ENCODE peak calls at places on chromosome 5, in seven cellular contexts. I is tibial artery; U is lower lobe of right lung; A is CD4-positive, CD25-positive, alpha-beta regulatory T cell; S is GM23248; G is left ventricle myocardium inferior; R is neuronal stem cell. J is an unnamed sample.

GRCh38 chr5:174903333-174903732 is 179.0 kb downstream of the MSX2 start:
- DNase-seq in S (no peak), G (no peak), I (no peak), A (no peak), U (no peak), R (no peak), J (no peak)

GRCh38 chr5:139696894-139697658 is 48.9 kb downstream of the CXXC5 start:
- DNase-seq in R (no peak), G (peak; percentile 84), I (peak; percentile 74), S (peak; percentile 93), U (peak; percentile 77), A (peak; percentile 59), J (no peak)

GRCh38 chr5:131196331-131196730 is 25.6 kb downstream of the LYRM7 start:
- DNase-seq in G (no peak), S (no peak), A (no peak), U (no peak), R (no peak), I (no peak), J (no peak)

GRCh38 chr5:107337281-107337680 is 333.5 kb downstream of the EFNA5 start:
- DNase-seq in I (no peak), U (no peak), G (no peak), S (peak; percentile 1), A (no peak), R (no peak), J (no peak)

GRCh38 chr5:9927521-9927997 is 297.4 kb upstream of the TAS2R1 start:
- DNase-seq in S (peak; percentile 39), A (no peak), U (no peak), G (no peak), I (no peak), R (no peak), J (no peak)

GRCh38 chr5:111132731-111133435 is 40.7 kb downstream of the WDR36 start:
- DNase-seq in I (no peak), A (no peak), S (no peak), R (no peak), U (no peak), G (no peak), J (no peak)

GRCh38 chr5:116576043-116576713 is 1.6 kb upstream of the SEMA6A start:
- DNase-seq in R (peak; percentile 90), G (peak; percentile 49), I (peak; percentile 40), A (peak; percentile 59), S (peak; percentile 63), U (peak; percentile 63), J (peak; percentile 3)

GRCh38 chr5:26295541-26295940 is 742.8 kb downstream of the CDH9 start:
- DNase-seq in G (no peak), R (no peak), S (no peak), U (no peak), A (no peak), I (no peak), J (no peak)

GRCh38 chr5:34692781-34693180 is 36.7 kb downstream of the RAI14 start:
- DNase-seq in G (no peak), I (no peak), U (no peak), R (no peak), A (no peak), S (no peak), J (no peak)

GRCh38 chr5:79516986-79517385 is 3.1 kb upstream of the HOMER1 start:
- DNase-seq in I (no peak), A (no peak), R (no peak), U (no peak), G (no peak), S (no peak), J (no peak)

GRCh38 chr5:16983022-16983639 is 47.0 kb upstream of the MYO10 start:
- DNase-seq in S (no peak), R (no peak), U (no peak), I (no peak), A (no peak), G (no peak), J (no peak)

DNA sequence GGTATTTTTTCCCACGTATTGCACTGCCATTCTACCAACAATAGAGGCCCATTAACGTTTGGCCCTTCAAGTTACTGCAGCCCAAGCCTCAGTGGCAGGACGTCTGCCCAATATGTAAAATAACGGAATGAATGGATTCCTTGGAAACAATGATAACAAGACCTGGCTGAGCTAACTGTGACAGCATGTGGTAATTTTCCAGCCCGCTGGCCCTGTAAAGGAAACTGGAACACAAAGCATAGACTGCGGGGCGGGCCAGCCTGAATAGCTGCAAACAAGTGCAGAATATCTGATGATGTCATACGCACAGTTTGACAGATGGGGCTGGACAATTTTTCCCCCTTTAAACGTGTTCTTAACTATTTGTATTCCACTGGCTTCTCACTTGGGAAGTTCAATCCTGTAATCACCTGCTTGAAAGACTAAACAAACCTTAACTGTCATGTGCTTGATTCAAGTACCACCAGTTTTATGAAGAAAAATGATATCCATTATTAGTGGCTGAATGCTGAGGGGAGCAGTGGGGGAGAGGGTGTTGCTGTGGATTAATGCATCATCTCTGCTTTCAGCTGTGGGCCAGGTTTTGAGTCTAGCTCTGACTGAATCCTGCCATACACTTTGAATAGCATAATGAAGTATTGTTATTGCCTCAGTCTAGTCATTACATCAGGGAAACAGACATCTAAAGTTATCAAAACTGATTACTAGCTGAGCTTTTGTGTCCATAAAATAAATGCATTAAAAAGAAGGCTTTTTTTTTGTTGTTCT is 323.9 kb downstream of the TMEM161B start:
- DNase-seq in U (no peak), S (no peak), I (peak; percentile 27), R (peak; percentile 92), A (no peak), G (peak; percentile 34), J (no peak)
- H3K27ac ChIP-seq in U (no peak overlapping the region), S (no peak overlapping the region), I (no peak overlapping the region), R (no peak overlapping the region), A (no peak overlapping the region), G (no peak overlapping the region), J (no peak overlapping the region)

GRCh38 chr5:126274396-126274795 is 148.8 kb upstream of the GRAMD2B start:
- DNase-seq in G (no peak), A (no peak), U (no peak), I (no peak), R (no peak), S (no peak), J (no peak)
- H3K4me3 ChIP-seq in G (no peak overlapping the region), A (no peak overlapping the region), U (no peak overlapping the region), I (no peak overlapping the region), R (no peak overlapping the region), S (no peak overlapping the region), J (no peak overlapping the region)

DNA sequence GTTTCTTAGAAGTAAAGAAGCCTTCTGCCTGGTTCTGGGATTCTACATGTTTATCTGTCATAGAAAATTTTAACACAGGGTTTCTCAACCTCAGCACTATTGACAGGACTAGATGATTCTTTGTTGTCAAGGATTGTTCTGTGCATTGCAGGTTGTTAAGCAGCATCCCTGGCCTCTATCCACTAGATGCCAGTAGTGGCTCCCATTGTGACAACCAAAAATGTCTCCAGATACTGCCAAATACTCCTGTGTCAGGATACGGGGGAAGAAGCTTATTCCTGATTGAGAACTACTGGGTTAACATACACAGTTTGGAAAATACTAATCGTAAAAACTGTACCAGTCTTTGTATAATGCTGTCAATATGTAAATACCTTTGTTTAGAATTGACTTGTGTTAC is 167.1 kb downstream of the NIPBL start:
- DNase-seq in G (no peak), A (peak; percentile 20), U (no peak), S (peak; percentile 2), I (no peak), R (no peak), J (no peak)
- H3K27ac ChIP-seq in G (no peak overlapping the region), A (no peak overlapping the region), U (no peak overlapping the region), S (no peak overlapping the region), I (no peak overlapping the region), R (no peak overlapping the region), J (no peak overlapping the region)

GRCh38 chr5:3593771-3594513 is 1.7 kb upstream of the IRX1 start:
- DNase-seq in A (no peak), S (peak; percentile 89), G (no peak), I (no peak), R (no peak), U (no peak), J (no peak)

GRCh38 chr5:3594514-3595101 is 1.0 kb upstream of the IRX1 start:
- DNase-seq in R (no peak), S (peak; percentile 78), A (no peak), U (peak; percentile 48), I (peak; percentile 13), G (no peak), J (no peak)

GRCh38 chr5:3592298-3592697 is 3.3 kb upstream of the IRX1 start:
- DNase-seq in G (no peak), R (no peak), U (no peak), A (no peak), I (no peak), S (no peak), J (no peak)

GRCh38 chr5:3590967-3591900 is 4.4 kb upstream of the IRX1 start:
- DNase-seq in A (no peak), S (peak; percentile 54), I (no peak), R (no peak), U (no peak), G (no peak), J (no peak)

DNA sequence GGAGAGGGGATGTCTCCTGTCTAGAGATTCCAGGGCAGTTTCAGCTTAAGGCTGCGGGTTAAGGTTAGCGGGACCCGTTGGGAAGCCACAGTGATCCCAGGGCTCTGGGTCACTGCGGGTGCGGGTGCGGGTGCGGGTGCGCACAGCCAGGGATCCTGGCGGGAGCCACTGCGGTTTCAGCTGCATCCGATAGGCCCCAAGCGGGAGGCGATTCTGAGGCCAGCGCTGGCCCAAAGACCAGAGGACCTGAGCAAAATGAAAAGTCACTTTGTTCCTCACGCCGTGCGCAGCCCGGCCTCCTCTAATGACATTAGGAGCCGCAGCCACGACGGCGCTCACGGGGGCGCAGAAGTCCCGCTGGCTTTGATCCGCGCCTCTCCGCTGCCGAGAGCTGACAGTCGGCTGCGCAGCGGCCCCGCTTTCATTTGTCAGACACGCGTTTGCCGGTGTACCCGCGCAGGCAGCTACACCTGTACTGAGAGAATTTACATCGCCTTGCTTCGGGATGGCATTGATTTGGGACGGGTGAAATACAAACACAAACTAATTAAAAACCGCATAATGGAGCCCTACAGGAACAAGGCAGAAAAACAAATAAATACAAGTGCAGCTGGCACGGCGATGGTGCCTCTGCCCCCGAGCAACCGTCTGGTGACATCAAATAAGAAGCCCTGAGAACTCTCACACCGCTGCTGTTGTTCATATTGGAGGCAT is 5.2 kb upstream of the IRX1 start:
- DNase-seq in U (no peak), S (no peak), I (no peak), A (no peak), R (no peak), G (no peak), J (no peak)
- H3K4me3 ChIP-seq in U (no peak overlapping the region), S (peak overlapping the region; percentile 56), I (peak overlapping the region; percentile 15), A (no peak overlapping the region), R (no peak overlapping the region), G (peak overlapping the region; percentile 47), J (no peak overlapping the region)

GRCh38 chr5:102722930-102723329 is 32.2 kb upstream of the PAM start:
- DNase-seq in S (peak; percentile 74), G (no peak), A (no peak), R (no peak), U (no peak), I (no peak), J (no peak)
- H3K27ac ChIP-seq in S (peak overlapping the region; percentile 33), G (no peak overlapping the region), A (no peak overlapping the region), R (no peak overlapping the region), U (no peak overlapping the region), I (no peak overlapping the region), J (no peak overlapping the region)

J was measured in CD4-positive, alpha-beta memory T cell.